ENCODE peak calls at places on chromosomes 2 and 18, in four cellular contexts. F is HCT116, K is K562, Z is HepG2. N is an unnamed sample. For H3K9me3, the result is how much of the 10 kb centered on the place peaks cover.

GRCh38 chr18:10197097-10197496 is 257.3 kb upstream of the APCDD1 start:
- DNase-seq in F (no peak), K (no peak), Z (no peak), N (no peak)

GRCh38 chr2:230941202-230942180 is 16.4 kb upstream of the GPR55 start:
- DNase-seq in F (no peak), K (no peak), Z (no peak), N (no peak)

GRCh38 chr18:3952031-3952430 is 502.1 kb downstream of the TGIF1 start:
- DNase-seq in F (no peak), K (no peak), Z (no peak), N (no peak)

GRCh38 chr2:217903859-217904613 is 98.8 kb downstream of the TNS1 start:
- DNase-seq in F (no peak), K (no peak), Z (peak), N (no peak)

GRCh38 chr2:20796374-20796791 is 26.5 kb downstream of the LDAH start:
- DNase-seq in F (no peak), K (no peak), Z (peak), N (no peak)

GRCh38 chr2:206443735-206444527 is 599 bp downstream of the ADAM23 start:
- DNase-seq in F (no peak), K (no peak), Z (no peak), N (no peak)

GRCh38 chr2:11679491-11680130 is 9.6 kb upstream of the NTSR2 start:
- DNase-seq in F (no peak), K (no peak), Z (no peak), N (no peak)

GRCh38 chr2:239026711-239027430 is 179.0 kb downstream of the TWIST2 start:
- DNase-seq in F (no peak), K (no peak), Z (no peak), N (no peak)

GRCh38 chr18:66457245-66457644 is 146.6 kb downstream of the CDH19 start:
- DNase-seq in F (no peak), K (no peak), Z (no peak), N (no peak)

GRCh38 chr2:200810252-200810650 is 1.5 kb upstream of the BZW1 start:
- DNase-seq in F (no peak), K (no peak), Z (peak), N (peak)

GRCh38 chr2:85420743-85421705 is 2.5 kb downstream of the SH2D6 start:
- DNase-seq in F (no peak), K (peak), Z (peak), N (peak)

GRCh38 chr2:40259900-40260299 is 192.0 kb downstream of the SLC8A1 start:
- DNase-seq in F (no peak), K (no peak), Z (no peak), N (no peak)

GRCh38 chr2:119282966-119283511 is 59.4 kb downstream of the STEAP3 start:
- DNase-seq in F (no peak), K (no peak), Z (no peak), N (no peak)

GRCh38 chr2:235630723-235631122 is 136.9 kb downstream of the AGAP1 start:
- DNase-seq in F (no peak), K (no peak), Z (no peak), N (no peak)

GRCh38 chr2:47506436-47506835 is 103.5 kb downstream of the MSH2 start:
- DNase-seq in F (no peak), K (no peak), Z (no peak), N (no peak)

GRCh38 chr2:47503481-47504070 is 100.6 kb downstream of the MSH2 start:
- DNase-seq in F (no peak), K (no peak), Z (no peak), N (no peak)

GRCh38 chr2:47501374-47502200 is 98.6 kb downstream of the MSH2 start:
- DNase-seq in F (no peak), K (no peak), Z (no peak), N (no peak)

GRCh38 chr2:47506024-47506423 is 103.1 kb downstream of the MSH2 start:
- DNase-seq in F (no peak), K (no peak), Z (no peak), N (no peak)

DNA sequence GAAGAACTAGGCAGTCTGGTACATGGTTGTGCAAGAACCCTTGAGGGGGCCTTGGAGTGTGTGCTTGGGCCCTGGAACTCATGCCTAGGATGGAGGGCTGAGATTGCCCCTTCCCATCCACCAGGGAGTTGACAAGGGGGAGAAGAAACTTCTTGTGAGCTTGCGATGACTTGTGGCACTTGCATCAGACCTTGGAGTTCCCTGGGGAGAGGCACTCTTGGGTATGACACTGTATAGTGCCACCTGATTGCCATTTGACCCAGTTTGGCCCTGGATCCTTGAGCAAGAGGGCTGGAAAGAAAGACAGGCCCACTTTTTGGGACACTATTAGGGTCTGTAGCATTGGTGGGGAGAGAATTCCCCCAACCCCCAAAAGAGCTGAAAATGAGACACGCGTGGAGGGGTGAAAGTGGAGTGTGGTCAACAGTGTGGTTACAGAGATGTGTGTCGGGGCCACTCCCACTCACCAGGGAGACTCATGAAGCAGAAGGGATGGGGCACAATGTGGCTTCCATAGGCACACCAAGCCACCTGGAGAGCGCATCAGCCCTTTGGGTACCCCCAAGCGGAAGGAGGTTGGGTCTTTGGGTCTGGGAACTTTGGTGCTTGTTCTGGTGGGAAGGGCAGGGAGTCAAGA is 101.3 kb downstream of the MSH2 start:
- DNase-seq in F (no peak), K (no peak), Z (no peak), N (no peak)
- H3K9me3 ChIP-seq in F (under half), K (under half), Z (under half), N (under half)

GRCh38 chr2:150695441-150696135 is 208.1 kb upstream of the RND3 start:
- DNase-seq in F (no peak), K (no peak), Z (no peak), N (no peak)

GRCh38 chr2:150700731-150701130 is 213.3 kb upstream of the RND3 start:
- DNase-seq in F (no peak), K (no peak), Z (no peak), N (no peak)

GRCh38 chr2:150697596-150697995 is 210.1 kb upstream of the RND3 start:
- DNase-seq in F (no peak), K (no peak), Z (no peak), N (no peak)

GRCh38 chr2:150699208-150699607 is 211.7 kb upstream of the RND3 start:
- DNase-seq in F (no peak), K (no peak), Z (no peak), N (no peak)

DNA sequence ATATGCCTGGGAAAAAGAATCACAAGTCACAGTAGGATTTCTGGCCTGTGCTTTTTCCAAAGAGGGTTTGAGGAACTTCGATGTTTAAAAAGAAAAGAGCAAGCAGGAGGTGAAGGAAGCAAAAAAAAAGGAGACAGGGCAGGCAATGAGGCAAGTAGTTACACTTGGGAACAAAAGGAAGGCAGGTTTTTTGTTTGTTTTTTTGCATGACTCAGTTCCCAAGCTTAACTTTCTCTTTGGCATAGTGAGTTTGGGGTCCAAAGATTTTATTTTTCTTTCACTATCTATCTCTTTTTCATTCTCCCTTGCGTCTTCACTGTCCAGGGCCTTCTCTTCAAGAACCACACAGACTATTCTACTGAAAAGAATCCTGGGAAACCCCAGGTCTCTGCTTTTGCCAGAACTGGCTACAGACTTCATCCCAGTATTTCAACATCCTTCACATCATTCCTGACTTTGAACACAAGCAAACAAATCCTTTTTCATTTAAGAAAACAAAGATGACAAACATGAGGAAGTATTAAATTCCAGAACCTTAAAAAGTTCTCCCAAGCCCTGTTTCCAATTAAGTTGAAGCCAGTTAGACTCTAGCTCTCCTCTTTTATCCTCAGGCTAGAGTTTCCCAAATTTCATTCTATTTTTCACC is 210.7 kb upstream of the RND3 start:
- DNase-seq in F (no peak), K (no peak), Z (no peak), N (no peak)
- TF ChIP-seq TCF7L2 in F (no peak), K (no peak), Z (no peak), N (no peak)

DNA sequence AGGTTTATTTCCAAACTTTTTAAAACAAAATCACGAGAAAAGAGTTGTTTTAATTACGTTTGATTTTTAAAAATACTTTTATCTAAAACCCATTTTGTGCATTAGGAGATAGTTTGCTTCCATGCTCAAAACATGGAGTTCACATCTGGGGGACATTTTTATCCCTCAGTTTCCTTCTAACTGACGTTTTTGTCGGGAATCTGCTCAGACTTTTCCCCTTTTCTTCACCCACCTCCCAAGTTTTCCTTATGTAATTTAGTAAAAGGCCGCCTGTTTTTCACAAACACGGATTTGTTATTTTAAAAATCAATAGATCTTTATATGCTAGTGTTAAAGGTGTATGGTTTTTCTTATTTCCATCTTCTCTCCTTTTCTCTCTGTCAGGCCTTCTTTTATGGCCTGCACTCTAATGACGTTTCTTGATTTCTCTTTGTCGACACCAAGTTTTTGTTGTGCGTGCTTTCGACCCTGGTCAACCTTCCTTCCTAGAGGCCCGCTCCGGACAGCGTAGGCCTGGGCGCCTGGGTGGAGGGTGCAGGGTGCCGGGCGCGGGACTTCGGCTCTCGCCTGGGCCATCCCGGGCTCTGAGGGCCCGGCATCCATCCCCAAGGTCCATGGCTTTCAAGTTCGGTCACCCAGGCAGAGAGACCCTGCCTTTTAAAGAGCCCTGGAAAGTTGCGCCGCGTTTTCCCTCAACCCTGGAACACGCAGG is 3.9 kb upstream of the SATB2 start:
- DNase-seq in F (no peak), K (no peak), Z (no peak), N (no peak)
- H3K4me3 ChIP-seq in F (no peak), K (no peak), Z (no peak), N (peak)

DNA sequence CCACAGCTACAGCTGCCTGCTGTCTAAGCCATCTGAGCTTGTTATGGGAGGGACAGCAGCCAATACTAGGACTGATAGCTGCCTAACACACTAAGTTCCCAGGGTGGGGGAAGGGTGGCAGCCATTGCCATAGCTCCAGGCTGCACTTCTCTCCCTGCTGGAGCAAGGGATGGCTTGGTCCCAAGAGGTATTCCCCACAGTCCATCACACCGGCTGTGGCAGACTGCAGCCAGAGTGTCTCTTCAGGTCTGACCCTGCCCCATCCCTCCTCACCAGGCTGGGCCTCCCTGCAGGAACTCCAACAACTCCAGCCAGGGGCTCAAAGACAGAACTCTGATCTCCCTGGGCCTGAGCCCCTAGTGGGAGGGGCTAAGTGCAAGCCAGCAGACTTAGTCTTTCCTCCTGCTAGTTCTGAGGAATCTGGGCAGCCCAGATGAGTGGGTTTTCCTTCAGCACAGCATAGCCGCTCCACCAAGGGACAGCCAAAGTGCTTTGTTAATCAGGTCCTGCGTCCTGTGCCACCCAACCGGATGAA is 632.1 kb downstream of the SOCS6 start:
- DNase-seq in F (no peak), K (no peak), Z (no peak), N (no peak)
- H3K9me3 ChIP-seq in F (under half), K (under half), Z (under half), N (under half)

DNA sequence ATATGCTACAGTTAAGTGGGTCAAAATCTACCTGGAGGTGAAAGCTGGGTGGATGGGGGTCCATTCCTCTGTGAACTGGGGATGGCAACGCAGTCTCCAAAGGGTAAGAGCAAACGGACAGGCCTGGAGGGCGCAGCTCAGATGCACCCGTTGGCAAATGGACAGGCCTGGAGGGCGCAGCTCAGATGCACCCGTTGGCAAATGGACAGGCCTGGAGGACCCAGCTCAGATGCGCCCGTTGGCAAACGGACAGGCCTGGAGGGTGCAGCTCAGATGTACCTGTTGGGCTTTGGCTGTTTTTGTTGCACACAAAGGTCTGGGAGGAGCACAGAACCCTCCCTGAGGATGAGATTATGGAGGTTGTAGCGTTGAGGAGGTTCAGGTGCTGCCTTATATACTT is 33.7 kb downstream of the RBFA start:
- DNase-seq in F (no peak), K (no peak), Z (no peak), N (no peak)
- TF ChIP-seq TCF7L2 in F (no peak), K (no peak), Z (no peak), N (no peak)

GRCh38 chr18:75228967-75229366 is 18.4 kb downstream of the TSHZ1 start:
- DNase-seq in F (no peak), K (no peak), Z (no peak), N (no peak)
- H3K4me3 ChIP-seq in F (no peak), K (no peak), Z (no peak), N (no peak)

DNA sequence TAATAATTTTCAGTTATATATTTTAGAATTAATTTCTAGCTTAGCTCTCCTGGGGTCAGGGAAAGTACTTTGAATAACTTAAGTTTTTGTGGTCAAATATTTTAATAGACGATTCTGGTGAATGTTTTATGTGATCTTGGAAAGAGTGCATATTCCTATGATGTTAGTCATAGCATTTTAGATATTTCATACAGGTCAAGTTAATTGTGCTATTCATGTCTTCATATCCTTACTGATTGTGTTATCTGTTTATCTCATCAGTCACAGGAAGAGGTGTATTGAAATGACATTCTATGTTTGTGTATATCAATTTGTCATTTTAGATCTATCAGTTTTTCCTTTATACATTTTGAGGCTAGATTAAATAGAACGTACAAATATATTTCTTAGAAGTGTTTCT is 576.2 kb downstream of the CPS1 start:
- DNase-seq in F (no peak), K (no peak), Z (no peak), N (no peak)
- H3K9me3 ChIP-seq in F (under half), K (under half), Z (under half), N (under half)

GRCh38 chr2:219836647-219837177 is 209.3 kb downstream of the SLC4A3 start:
- DNase-seq in F (no peak), K (no peak), Z (peak), N (no peak)
- TF ChIP-seq TCF7L2 in F (no peak), K (no peak), Z (no peak), N (no peak)

DNA sequence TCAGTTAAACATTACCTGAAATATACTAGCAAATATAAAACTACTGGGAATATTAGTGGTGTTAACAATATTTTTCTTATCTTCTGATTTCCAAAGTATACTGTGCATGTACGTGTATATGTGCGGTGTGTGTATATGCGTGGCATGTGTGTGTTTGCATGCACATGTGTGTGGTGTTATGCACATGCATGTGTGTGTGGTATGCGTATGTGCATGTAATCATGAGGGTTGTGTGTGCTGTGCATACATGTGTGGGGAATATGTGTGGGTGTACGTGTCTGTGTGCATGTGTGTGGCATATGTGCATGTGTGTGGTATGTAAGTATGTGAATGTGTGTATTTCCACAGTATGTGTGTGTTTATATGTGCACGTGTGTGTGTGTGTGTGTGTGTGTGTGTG is 640.2 kb downstream of the TSN start:
- DNase-seq in F (no peak), K (no peak), Z (no peak), N (no peak)
- H3K4me3 ChIP-seq in F (no peak), K (no peak), Z (no peak), N (no peak)

DNA sequence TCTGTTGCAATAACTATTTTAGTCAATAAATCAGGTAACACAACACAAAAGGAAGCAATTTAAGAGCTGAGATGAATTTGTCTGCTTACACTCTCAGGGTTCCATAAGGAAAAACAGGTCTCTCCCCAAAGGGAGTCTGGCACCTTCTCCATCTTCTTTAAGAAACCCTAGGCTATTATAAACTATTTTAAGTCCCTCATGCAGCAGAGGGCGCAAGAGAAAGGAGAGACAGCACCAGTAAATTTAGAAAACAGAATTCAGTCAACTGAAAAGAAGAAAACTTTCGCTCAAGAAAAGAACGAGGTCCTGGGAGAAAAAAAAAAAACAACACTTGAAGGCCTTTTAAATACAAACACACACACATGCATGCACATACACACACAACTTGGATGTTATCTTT is 19.1 kb downstream of the SULT1C4 start:
- DNase-seq in F (peak), K (no peak), Z (peak), N (no peak)
- H3K9me3 ChIP-seq in F (under half), K (under half), Z (under half), N (under half)